ENCODE peak calls at places on chromosomes 4 and X, in eight cellular contexts. B, T, R, I, A, K, F and X are unnamed samples.

GRCh38 chr4:37826282-37827029 is at the start of gene PGM2:
- DNase-seq in B (peak; percentile 77), T (peak; percentile 91), R (peak; percentile 96), I (no peak), A (peak; percentile 96), K (no peak), F (peak; percentile 83), X (peak; percentile 36)

GRCh38 chr4:109662786-109663185 is 40.5 kb downstream of the CASP6 start:
- DNase-seq in B (no peak), T (no peak), R (no peak), I (no peak), A (peak; percentile 27), K (no peak), F (no peak), X (no peak)

GRCh38 chr4:1720163-1720983 is 750 bp downstream of the TMEM129 start:
- DNase-seq in B (peak; percentile 29), T (peak; percentile 22), R (peak; percentile 88), I (no peak), A (peak; percentile 98), K (no peak), F (peak; percentile 39), X (no peak)

GRCh38 chrX:107674480-107675364 is 46.4 kb downstream of the PRPS1 start:
- DNase-seq in B (peak; percentile 95), T (peak; percentile 66), R (no peak), I (no peak), A (no peak), K (no peak), F (peak; percentile 3), X (no peak)

GRCh38 chrX:111098874-111099273 is 2.9 kb downstream of the PAK3 start:
- DNase-seq in B (peak; percentile 23), T (no peak), R (peak; percentile 86), I (no peak), A (peak; percentile 85), K (no peak), F (peak; percentile 12), X (no peak)

GRCh38 chrX:21975827-21976226 is 35.3 kb downstream of the SMS start:
- DNase-seq in B (peak; percentile 76), T (no peak), R (no peak), I (peak; percentile 41), A (peak; percentile 32), K (no peak), F (no peak), X (no peak)

GRCh38 chr4:180993179-180993841 is 1249.9 kb upstream of the TENM3 start:
- DNase-seq in B (no peak), T (no peak), R (no peak), I (no peak), A (no peak), K (no peak), F (no peak), X (no peak)

GRCh38 chr4:79623125-79623905 is 215.3 kb upstream of the GK2 start:
- DNase-seq in B (no peak), T (no peak), R (peak; percentile 40), I (no peak), A (no peak), K (no peak), F (no peak), X (no peak)

GRCh38 chr4:128565565-128566186 is 243.8 kb upstream of the JADE1 start:
- DNase-seq in B (peak; percentile 28), T (peak; percentile 41), R (no peak), I (no peak), A (no peak), K (no peak), F (peak; percentile 49), X (no peak)

GRCh38 chrX:153499876-153500275 is 5.1 kb downstream of the BGN start:
- DNase-seq in B (no peak), T (no peak), R (peak; percentile 89), I (no peak), A (no peak), K (no peak), F (peak; percentile 67), X (no peak)

GRCh38 chrX:68424719-68425118 is 8.6 kb downstream of the OPHN1 start:
- DNase-seq in B (no peak), T (no peak), R (no peak), I (no peak), A (peak; percentile 26), K (no peak), F (no peak), X (no peak)

GRCh38 chr4:52844596-52844995 is 17.5 kb upstream of the RASL11B start:
- DNase-seq in B (no peak), T (no peak), R (no peak), I (no peak), A (no peak), K (no peak), F (no peak), X (no peak)

GRCh38 chr4:187294861-187295260 is 571.2 kb upstream of the FAT1 start:
- DNase-seq in B (peak; percentile 22), T (no peak), R (no peak), I (no peak), A (no peak), K (peak; percentile 24), F (no peak), X (peak; percentile 55)

GRCh38 chr4:86895692-86896488 is 3.7 kb upstream of the C4orf36 start:
- DNase-seq in B (peak; percentile 78), T (peak; percentile 22), R (no peak), I (peak; percentile 46), A (peak; percentile 87), K (peak; percentile 34), F (no peak), X (no peak)

GRCh38 chr4:142925161-142925560 is 79.1 kb upstream of the INPP4B start:
- DNase-seq in B (no peak), T (no peak), R (no peak), I (no peak), A (no peak), K (no peak), F (no peak), X (no peak)

GRCh38 chr4:75698162-75698962 is 25.2 kb upstream of the G3BP2 start:
- DNase-seq in B (no peak), T (peak; percentile 53), R (no peak), I (no peak), A (peak; percentile 19), K (no peak), F (no peak), X (no peak)

GRCh38 chrX:17291998-17292658 is 82.9 kb upstream of the NHS start:
- DNase-seq in B (peak; percentile 6), T (no peak), R (no peak), I (no peak), A (no peak), K (no peak), F (no peak), X (no peak)

GRCh38 chrX:2632533-2633504 is 58.3 kb upstream of the CD99 start:
- DNase-seq in B (no peak), T (no peak), R (no peak), I (no peak), A (no peak), K (no peak), F (no peak), X (no peak)

GRCh38 chr4:100716416-100716815 is 198.6 kb upstream of the EMCN start:
- DNase-seq in B (no peak), T (no peak), R (no peak), I (no peak), A (no peak), K (no peak), F (no peak), X (no peak)

GRCh38 chr4:85861064-85861767 is 386.3 kb downstream of the ARHGAP24 start:
- DNase-seq in B (no peak), T (no peak), R (no peak), I (no peak), A (no peak), K (no peak), F (no peak), X (no peak)

GRCh38 chr4:24195976-24196736 is 306.3 kb upstream of the PPARGC1A start:
- DNase-seq in B (no peak), T (no peak), R (no peak), I (no peak), A (peak; percentile 46), K (no peak), F (no peak), X (no peak)

GRCh38 chrX:19017271-19017670 is 33.4 kb upstream of the PHKA2 start:
- DNase-seq in B (peak; percentile 33), T (no peak), R (no peak), I (no peak), A (peak; percentile 59), K (no peak), F (no peak), X (no peak)

GRCh38 chr4:101972791-101973190 is 182.3 kb downstream of the BANK1 start:
- DNase-seq in B (no peak), T (no peak), R (no peak), I (no peak), A (no peak), K (no peak), F (no peak), X (no peak)

GRCh38 chr4:168551945-168552695 is 55.3 kb downstream of the PALLD start:
- DNase-seq in B (peak; percentile 37), T (peak; percentile 1), R (no peak), I (no peak), A (peak; percentile 38), K (no peak), F (no peak), X (no peak)

GRCh38 chr4:165177725-165178666 is 29.4 kb upstream of the KLHL2 start:
- DNase-seq in B (no peak), T (no peak), R (no peak), I (no peak), A (peak; percentile 53), K (no peak), F (no peak), X (no peak)

GRCh38 chr4:108596389-108596788 is 24.0 kb upstream of the RPL34 start:
- DNase-seq in B (peak; percentile 63), T (no peak), R (no peak), I (no peak), A (peak; percentile 29), K (no peak), F (no peak), X (no peak)

GRCh38 chr4:120517966-120518365 is 404.6 kb downstream of the PRDM5 start:
- DNase-seq in B (peak; percentile 91), T (peak; percentile 54), R (no peak), I (peak; percentile 49), A (peak; percentile 56), K (peak; percentile 10), F (no peak), X (peak; percentile 66)

GRCh38 chr4:80336582-80336981 is 1.1 kb downstream of the CFAP299 start:
- DNase-seq in B (peak; percentile 42), T (no peak), R (peak; percentile 56), I (no peak), A (peak; percentile 76), K (no peak), F (peak; percentile 18), X (peak; percentile 4)

GRCh38 chr4:165368114-165368513 is 10.7 kb upstream of the CPE start:
- DNase-seq in B (no peak), T (no peak), R (no peak), I (no peak), A (no peak), K (no peak), F (no peak), X (no peak)

GRCh38 chrX:153649915-153650782 is 3.1 kb downstream of the DUSP9 start:
- DNase-seq in B (no peak), T (no peak), R (peak; percentile 66), I (no peak), A (peak; percentile 80), K (no peak), F (no peak), X (no peak)

GRCh38 chr4:84578540-84579409 is 4.2 kb upstream of the CDS1 start:
- DNase-seq in B (peak; percentile 68), T (no peak), R (no peak), I (peak; percentile 21), A (no peak), K (no peak), F (peak; percentile 28), X (peak; percentile 11)

GRCh38 chr4:186227221-186227620 is at the start of gene KLKB1:
- DNase-seq in B (no peak), T (no peak), R (no peak), I (no peak), A (peak; percentile 1), K (no peak), F (no peak), X (no peak)

GRCh38 chr4:113998531-113998930 is 19.1 kb upstream of the ARSJ start:
- DNase-seq in B (peak; percentile 59), T (no peak), R (no peak), I (no peak), A (no peak), K (no peak), F (no peak), X (no peak)

GRCh38 chr4:15720846-15721245 is 18.0 kb downstream of the BST1 start:
- DNase-seq in B (no peak), T (no peak), R (no peak), I (no peak), A (no peak), K (no peak), F (no peak), X (no peak)